ENCODE peak calls at places on chromosomes 12 and 14, in seven cellular contexts. E is tibial artery; N is frontal cortex; V is mucosa of gallbladder; A is HuH-7.5; S is activated CD4-positive, CD25-positive, alpha-beta regulatory T cell treated with anti-CD3 and anti-CD28 coated beads, Interleukin-2, amount 50 U/mL, for 72 hours; B is cardiac muscle cell. X is an unnamed sample.

GRCh38 chr12:88579941-88580871 is at the start of gene KITLG:
- DNase-seq in E (peak; percentile 86), N (peak; percentile 69), B (peak; percentile 93), A (peak; percentile 81), V (peak; percentile 86), S (no peak), X (peak; percentile 53)

GRCh38 chr14:24277606-24278321 is 6.4 kb upstream of the RABGGTA start:
- DNase-seq in E (no peak), A (no peak), B (no peak), N (no peak), V (peak; percentile 29), S (no peak), X (no peak)

GRCh38 chr12:110244372-110244771 is 36.7 kb upstream of the ATP2A2 start:
- DNase-seq in E (no peak), B (no peak), S (no peak), A (no peak), V (no peak), N (no peak), X (no peak)

GRCh38 chr14:100531152-100531551 is 56.1 kb downstream of the BEGAIN start:
- DNase-seq in N (peak; percentile 14), V (peak; percentile 8), S (peak; percentile 26), B (no peak), E (peak; percentile 54), A (no peak), X (peak; percentile 13)

GRCh38 chr12:2336409-2336829 is 283.6 kb downstream of the CACNA1C start:
- DNase-seq in B (peak; percentile 86), S (no peak), N (no peak), A (no peak), V (no peak), E (peak; percentile 79), X (no peak)

GRCh38 chr12:2262449-2262848 is 209.7 kb downstream of the CACNA1C start:
- DNase-seq in A (no peak), S (no peak), N (no peak), V (no peak), E (no peak), B (no peak), X (no peak)

GRCh38 chr12:86727151-86727550 is 471.0 kb upstream of the MGAT4C start:
- DNase-seq in N (no peak), S (no peak), V (no peak), B (peak; percentile 48), E (no peak), A (no peak), X (no peak)

GRCh38 chr14:91870001-91870400 is 2.7 kb upstream of the TC2N start:
- DNase-seq in N (no peak), E (no peak), S (peak; percentile 47), A (no peak), V (no peak), B (no peak), X (no peak)

GRCh38 chr12:51911788-51912711 is 4.7 kb downstream of the ACVRL1 start:
- DNase-seq in N (no peak), A (no peak), B (peak; percentile 34), E (peak; percentile 72), S (no peak), V (no peak), X (no peak)

GRCh38 chr14:70995671-70996070 is 88.4 kb downstream of the PCNX1 start:
- DNase-seq in S (no peak), E (no peak), B (no peak), V (no peak), N (no peak), A (peak; percentile 8), X (no peak)

GRCh38 chr12:53176750-53177149 is 3.8 kb upstream of the ZNF740 start:
- DNase-seq in V (no peak), N (no peak), A (no peak), B (no peak), E (peak; percentile 21), S (no peak), X (no peak)

X was measured in omental fat pad.